ENCODE peak calls at places on chromosome 21, in nine cellular contexts. I is stimulated activated CD8-positive, alpha-beta memory T cell treated with anti-CD3 and anti-CD28 coated beads, Interleukin-2, amount 100 ng/mL, for 48 hours; E is T-helper 17 cell; Q is HCEC 1CT; H is left kidney; A is ovary; Y is GM06990; U is CD8-positive, alpha-beta memory T cell; L is activated gamma-delta T cell treated with Interleukin-2 at 50 U/mL for 16 hours. C is an unnamed sample.

GRCh38 chr21:39842741-39843146 is 24.5 kb upstream of the PCP4 start:
- DNase-seq in Q (no peak), I (no peak), A (no peak), U (no peak), E (no peak), H (no peak), L (no peak), Y (no peak), C (no peak)

GRCh38 chr21:38388219-38388618 is 110.1 kb downstream of the ERG start:
- DNase-seq in E (no peak), H (no peak), Q (no peak), A (no peak), I (no peak), L (no peak), U (no peak), Y (no peak), C (no peak)

GRCh38 chr21:45906196-45906805 is 75.3 kb upstream of the COL6A1 start:
- DNase-seq in U (no peak), Q (no peak), H (no peak), I (no peak), Y (no peak), L (no peak), A (no peak), E (no peak), C (no peak)

GRCh38 chr21:45303111-45303615 is 15.5 kb upstream of the POFUT2 start:
- DNase-seq in H (no peak), Y (no peak), A (peak), E (no peak), U (no peak), Q (no peak), I (no peak), L (no peak), C (no peak)

GRCh38 chr21:36122977-36123376 is 11.9 kb upstream of the CBR3 start:
- DNase-seq in U (no peak), Q (peak), I (no peak), L (no peak), Y (no peak), H (no peak), E (no peak), A (no peak), C (no peak)

GRCh38 chr21:45329261-45330074 is 41.8 kb upstream of the POFUT2 start:
- DNase-seq in A (peak), I (no peak), Y (no peak), L (no peak), U (no peak), E (no peak), Q (no peak), H (peak), C (no peak)

GRCh38 chr21:35314896-35315582 is 265.9 kb upstream of the RUNX1 start:
- DNase-seq in L (no peak), A (no peak), U (no peak), I (no peak), H (no peak), Y (no peak), E (no peak), Q (no peak), C (no peak)

GRCh38 chr21:36768496-36768895 is 69.6 kb downstream of the SIM2 start:
- DNase-seq in E (no peak), Q (no peak), U (no peak), L (no peak), Y (no peak), I (no peak), H (no peak), A (no peak), C (no peak)

GRCh38 chr21:33268736-33269441 is 2.7 kb downstream of the IL10RB start:
- DNase-seq in I (no peak), E (peak), Y (peak), L (no peak), U (no peak), Q (no peak), H (no peak), A (peak), C (peak)

GRCh38 chr21:44555200-44555875 is 3.3 kb downstream of the KRTAP10-3 start:
- DNase-seq in L (no peak), A (no peak), Q (no peak), H (no peak), U (no peak), Y (no peak), I (no peak), E (no peak), C (no peak)

GRCh38 chr21:27423073-27423472 is 456.2 kb upstream of the ADAMTS5 start:
- DNase-seq in H (no peak), U (no peak), Y (no peak), A (peak), I (no peak), L (no peak), E (no peak), Q (peak), C (no peak)

GRCh38 chr21:27462786-27463185 is 495.9 kb upstream of the ADAMTS5 start:
- DNase-seq in Q (no peak), L (no peak), U (no peak), H (no peak), I (no peak), Y (no peak), A (no peak), E (no peak), C (no peak)

GRCh38 chr21:24290151-24290833 is 1317.0 kb downstream of the MRPL39 start:
- DNase-seq in U (peak), H (no peak), Q (no peak), Y (no peak), A (no peak), L (peak), E (no peak), I (no peak), C (no peak)

GRCh38 chr21:21046063-21046462 is 47.9 kb downstream of the NCAM2 start:
- DNase-seq in Q (no peak), Y (no peak), U (no peak), I (no peak), H (no peak), A (no peak), E (no peak), L (no peak), C (no peak)

GRCh38 chr21:43984905-43985689 is 27.0 kb upstream of the TRAPPC10 start:
- DNase-seq in Q (no peak), A (no peak), H (peak), I (no peak), L (no peak), U (no peak), E (no peak), Y (no peak), C (no peak)

GRCh38 chr21:38853421-38853919 is 47.7 kb downstream of the ETS2 start:
- DNase-seq in Y (peak), Q (peak), E (no peak), A (no peak), I (no peak), H (no peak), L (no peak), U (no peak), C (peak)

GRCh38 chr21:29064850-29065481 is 8.5 kb downstream of the CCT8 start:
- DNase-seq in Q (no peak), H (no peak), E (no peak), U (no peak), L (no peak), Y (peak), A (no peak), I (no peak), C (no peak)

GRCh38 chr21:33441489-33442477 is 38.0 kb downstream of the TMEM50B start:
- DNase-seq in Y (peak), L (no peak), A (no peak), Q (peak), I (no peak), E (no peak), H (peak), U (no peak), C (no peak)

GRCh38 chr21:42336065-42336464 is 14.7 kb downstream of the TFF2 start:
- DNase-seq in H (peak), I (no peak), Y (no peak), A (no peak), E (no peak), L (no peak), U (no peak), Q (no peak), C (no peak)

GRCh38 chr21:38337793-38338192 is 81.0 kb downstream of the KCNJ15 start:
- DNase-seq in H (no peak), L (no peak), A (no peak), I (no peak), Y (no peak), U (no peak), E (no peak), Q (no peak), C (no peak)

GRCh38 chr21:37226356-37226920 is 40.7 kb downstream of the VPS26C start:
- DNase-seq in Y (no peak), E (no peak), A (no peak), U (no peak), I (no peak), Q (no peak), H (no peak), L (no peak), C (no peak)

GRCh38 chr21:25907573-25908275 is 173.0 kb downstream of the GABPA start:
- DNase-seq in U (no peak), A (no peak), I (no peak), L (no peak), H (peak), E (no peak), Y (no peak), Q (no peak), C (no peak)

GRCh38 chr21:34884346-34884929 is 164.7 kb downstream of the RUNX1 start:
- DNase-seq in Q (no peak), U (no peak), L (no peak), I (no peak), A (no peak), H (no peak), Y (no peak), E (no peak), C (no peak)

GRCh38 chr21:15874610-15875009 is 144.8 kb downstream of the USP25 start:
- DNase-seq in I (no peak), A (no peak), Q (peak), U (no peak), Y (no peak), E (no peak), L (no peak), H (no peak), C (no peak)

GRCh38 chr21:17048974-17049373 is 463.9 kb upstream of the CXADR start:
- DNase-seq in E (no peak), Y (no peak), I (no peak), A (no peak), L (no peak), U (no peak), Q (no peak), H (no peak), C (no peak)

GRCh38 chr21:46006547-46007497 is 25.3 kb downstream of the COL6A1 start:
- DNase-seq in H (no peak), A (no peak), U (no peak), Y (no peak), L (no peak), I (no peak), E (peak), Q (no peak), C (peak)

GRCh38 chr21:31293986-31294385 is 50.1 kb downstream of the TIAM1 start:
- DNase-seq in H (peak), U (no peak), Q (no peak), L (no peak), I (peak), Y (no peak), E (no peak), A (no peak), C (no peak)

GRCh38 chr21:45543710-45544448 is 1.6 kb upstream of the SLC19A1 start:
- DNase-seq in Q (no peak), H (no peak), L (no peak), Y (peak), I (no peak), A (peak), E (no peak), U (no peak), C (no peak)

C was measured in prostate gland.